ENCODE peak calls at places on chromosomes 16 and 17, in six cellular contexts. One of them, this sample, is unnamed.

GRCh38 chr16:56330476-56330875 is 94.9 kb downstream of the AMFR start:
- DNase-seq in AG10803: no peak
- DNase-seq in cardiac fibroblast: no peak
- DNase-seq in transverse colon: no peak
- DNase-seq in lower leg skin: no peak
- DNase-seq in fibroblast of lung: no peak
- DNase-seq in this sample: no peak

GRCh38 chr17:75365931-75366275 is 39.6 kb downstream of the GRB2 start:
- DNase-seq in transverse colon: no peak
- DNase-seq in AG10803: no peak
- DNase-seq in lower leg skin: no peak
- DNase-seq in fibroblast of lung: no peak
- DNase-seq in cardiac fibroblast: no peak
- DNase-seq in this sample: no peak

GRCh38 chr16:65034915-65035314 is 86.9 kb downstream of the CDH11 start:
- DNase-seq in fibroblast of lung: no peak
- DNase-seq in AG10803: no peak
- DNase-seq in transverse colon: no peak
- DNase-seq in cardiac fibroblast: no peak
- DNase-seq in lower leg skin: no peak
- DNase-seq in this sample: no peak

GRCh38 chr17:29243792-29244191 is 2.9 kb upstream of the CRYBA1 start:
- DNase-seq in cardiac fibroblast: no peak
- DNase-seq in fibroblast of lung: peak; percentile 35
- DNase-seq in transverse colon: no peak
- DNase-seq in AG10803: peak; percentile 44
- DNase-seq in lower leg skin: no peak
- DNase-seq in this sample: no peak

GRCh38 chr17:31677036-31677435 is 182.0 kb downstream of the COPRS start:
- DNase-seq in transverse colon: no peak
- DNase-seq in lower leg skin: no peak
- DNase-seq in fibroblast of lung: no peak
- DNase-seq in cardiac fibroblast: no peak
- DNase-seq in AG10803: no peak
- DNase-seq in this sample: no peak

GRCh38 chr17:44636562-44636961 is 19.7 kb upstream of the MEIOC start:
- DNase-seq in AG10803: peak; percentile 76
- DNase-seq in cardiac fibroblast: peak; percentile 76
- DNase-seq in lower leg skin: no peak
- DNase-seq in fibroblast of lung: peak; percentile 41
- DNase-seq in transverse colon: no peak
- DNase-seq in this sample: peak; percentile 32

GRCh38 chr17:57375770-57376181 is 119.5 kb downstream of the MSI2 start:
- DNase-seq in AG10803: no peak
- DNase-seq in cardiac fibroblast: no peak
- DNase-seq in fibroblast of lung: peak; percentile 69
- DNase-seq in transverse colon: no peak
- DNase-seq in lower leg skin: no peak
- DNase-seq in this sample: no peak

GRCh38 chr17:68939195-68939594 is 16.0 kb downstream of the ABCA8 start:
- DNase-seq in AG10803: no peak
- DNase-seq in transverse colon: no peak
- DNase-seq in lower leg skin: no peak
- DNase-seq in cardiac fibroblast: no peak
- DNase-seq in fibroblast of lung: no peak
- DNase-seq in this sample: no peak

GRCh38 chr16:68264128-68265077 is at the start of gene SLC7A6:
- DNase-seq in transverse colon: peak; percentile 82
- DNase-seq in fibroblast of lung: peak; percentile 68
- DNase-seq in cardiac fibroblast: peak; percentile 75
- DNase-seq in AG10803: peak; percentile 77
- DNase-seq in lower leg skin: no peak
- DNase-seq in this sample: no peak

GRCh38 chr16:24036614-24037013 is 200.8 kb downstream of the PRKCB start:
- DNase-seq in lower leg skin: no peak
- DNase-seq in AG10803: peak; percentile 40
- DNase-seq in transverse colon: peak; percentile 49
- DNase-seq in cardiac fibroblast: peak; percentile 52
- DNase-seq in fibroblast of lung: peak; percentile 6
- DNase-seq in this sample: peak; percentile 11

GRCh38 chr17:64084086-64084939 is 45.6 kb downstream of the ERN1 start:
- DNase-seq in AG10803: peak; percentile 67
- DNase-seq in transverse colon: peak; percentile 46
- DNase-seq in cardiac fibroblast: peak; percentile 59
- DNase-seq in lower leg skin: no peak
- DNase-seq in fibroblast of lung: peak; percentile 56
- DNase-seq in this sample: no peak

GRCh38 chr17:67637901-67638641 is 79.7 kb upstream of the NOL11 start:
- DNase-seq in AG10803: no peak
- DNase-seq in lower leg skin: peak; percentile 69
- DNase-seq in fibroblast of lung: peak; percentile 42
- DNase-seq in transverse colon: peak; percentile 47
- DNase-seq in cardiac fibroblast: no peak
- DNase-seq in this sample: no peak

GRCh38 chr17:37494971-37495370 is 5.3 kb downstream of the DUSP14 start:
- DNase-seq in cardiac fibroblast: no peak
- DNase-seq in AG10803: no peak
- DNase-seq in fibroblast of lung: no peak
- DNase-seq in transverse colon: no peak
- DNase-seq in lower leg skin: no peak
- DNase-seq in this sample: no peak

GRCh38 chr16:2751577-2752034 is 832 bp upstream of the SRRM2 start:
- DNase-seq in AG10803: no peak
- DNase-seq in transverse colon: peak; percentile 33
- DNase-seq in lower leg skin: no peak
- DNase-seq in cardiac fibroblast: no peak
- DNase-seq in fibroblast of lung: peak; percentile 20
- DNase-seq in this sample: no peak

GRCh38 chr17:13088666-13089065 is 70.8 kb upstream of the ELAC2 start:
- DNase-seq in lower leg skin: no peak
- DNase-seq in fibroblast of lung: no peak
- DNase-seq in transverse colon: no peak
- DNase-seq in cardiac fibroblast: no peak
- DNase-seq in AG10803: no peak
- DNase-seq in this sample: no peak

GRCh38 chr16:84599528-84600202 is 18.2 kb downstream of the COTL1 start:
- DNase-seq in lower leg skin: peak; percentile 47
- DNase-seq in cardiac fibroblast: peak; percentile 91
- DNase-seq in fibroblast of lung: peak; percentile 81
- DNase-seq in transverse colon: peak; percentile 50
- DNase-seq in AG10803: peak; percentile 82
- DNase-seq in this sample: peak; percentile 68

GRCh38 chr17:30554839-30555751 is 77.9 kb downstream of the GOSR1 start:
- DNase-seq in AG10803: peak; percentile 28
- DNase-seq in cardiac fibroblast: peak; percentile 44
- DNase-seq in fibroblast of lung: no peak
- DNase-seq in transverse colon: no peak
- DNase-seq in lower leg skin: no peak
- DNase-seq in this sample: no peak

GRCh38 chr17:82304826-82305726 is 12.3 kb downstream of the CD7 start:
- DNase-seq in lower leg skin: no peak
- DNase-seq in transverse colon: no peak
- DNase-seq in cardiac fibroblast: no peak
- DNase-seq in AG10803: no peak
- DNase-seq in fibroblast of lung: no peak
- DNase-seq in this sample: no peak

GRCh38 chr17:75632863-75633483 is at the start of gene SMIM5:
- DNase-seq in cardiac fibroblast: peak; percentile 91
- DNase-seq in lower leg skin: peak; percentile 88
- DNase-seq in AG10803: peak; percentile 91
- DNase-seq in fibroblast of lung: peak; percentile 84
- DNase-seq in transverse colon: peak; percentile 90
- DNase-seq in this sample: peak; percentile 60

GRCh38 chr17:37025847-37026533 is 77.2 kb downstream of the AATF start:
- DNase-seq in fibroblast of lung: no peak
- DNase-seq in transverse colon: no peak
- DNase-seq in cardiac fibroblast: no peak
- DNase-seq in lower leg skin: no peak
- DNase-seq in AG10803: no peak
- DNase-seq in this sample: no peak

GRCh38 chr16:88526906-88527185 is 43.4 kb upstream of the ZC3H18 start:
- DNase-seq in transverse colon: no peak
- DNase-seq in fibroblast of lung: no peak
- DNase-seq in AG10803: no peak
- DNase-seq in lower leg skin: no peak
- DNase-seq in cardiac fibroblast: no peak
- DNase-seq in this sample: no peak

GRCh38 chr16:81493755-81494433 is 49.3 kb downstream of the CMIP start:
- DNase-seq in AG10803: peak; percentile 73
- DNase-seq in fibroblast of lung: peak; percentile 86
- DNase-seq in cardiac fibroblast: peak; percentile 41
- DNase-seq in transverse colon: peak; percentile 71
- DNase-seq in lower leg skin: peak; percentile 64
- DNase-seq in this sample: peak; percentile 55

GRCh38 chr16:75263963-75264445 is 12.6 kb upstream of the BCAR1 start:
- DNase-seq in cardiac fibroblast: no peak
- DNase-seq in lower leg skin: no peak
- DNase-seq in transverse colon: peak; percentile 28
- DNase-seq in fibroblast of lung: no peak
- DNase-seq in AG10803: no peak
- DNase-seq in this sample: no peak

GRCh38 chr17:5226940-5227878 is 7.5 kb downstream of the SCIMP start:
- DNase-seq in transverse colon: no peak
- DNase-seq in fibroblast of lung: no peak
- DNase-seq in cardiac fibroblast: no peak
- DNase-seq in AG10803: no peak
- DNase-seq in lower leg skin: no peak
- DNase-seq in this sample: no peak

GRCh38 chr17:50130778-50131317 is 888 bp upstream of the SAMD14 start:
- DNase-seq in lower leg skin: no peak
- DNase-seq in AG10803: no peak
- DNase-seq in cardiac fibroblast: no peak
- DNase-seq in transverse colon: no peak
- DNase-seq in fibroblast of lung: no peak
- DNase-seq in this sample: no peak

GRCh38 chr17:50128441-50129302 is 1.3 kb downstream of the SAMD14 start:
- DNase-seq in cardiac fibroblast: no peak
- DNase-seq in transverse colon: no peak
- DNase-seq in lower leg skin: no peak
- DNase-seq in AG10803: no peak
- DNase-seq in fibroblast of lung: no peak
- DNase-seq in this sample: no peak

GRCh38 chr17:50129303-50129945 is 536 bp downstream of the SAMD14 start:
- DNase-seq in AG10803: peak; percentile 63
- DNase-seq in lower leg skin: no peak
- DNase-seq in fibroblast of lung: peak; percentile 58
- DNase-seq in cardiac fibroblast: peak; percentile 48
- DNase-seq in transverse colon: no peak
- DNase-seq in this sample: no peak

GRCh38 chr17:50132104-50132794 is 2.3 kb upstream of the SAMD14 start:
- DNase-seq in cardiac fibroblast: no peak
- DNase-seq in AG10803: no peak
- DNase-seq in fibroblast of lung: no peak
- DNase-seq in lower leg skin: no peak
- DNase-seq in transverse colon: no peak
- DNase-seq in this sample: no peak

GRCh38 chr17:50129946-50130777 is at the start of gene SAMD14:
- DNase-seq in cardiac fibroblast: no peak
- DNase-seq in transverse colon: no peak
- DNase-seq in lower leg skin: no peak
- DNase-seq in AG10803: peak; percentile 28
- DNase-seq in fibroblast of lung: peak; percentile 32
- DNase-seq in this sample: no peak
- H3K4me3 ChIP-seq in cardiac fibroblast: peak within 1 kb of the TSS; percentile 60
- H3K4me3 ChIP-seq in transverse colon: peak within 1 kb of the TSS; percentile 24
- H3K4me3 ChIP-seq in lower leg skin: no peak within 1 kb of the TSS
- H3K4me3 ChIP-seq in AG10803: peak within 1 kb of the TSS; percentile 59
- H3K4me3 ChIP-seq in fibroblast of lung: peak within 1 kb of the TSS; percentile 54
- H3K4me3 ChIP-seq in this sample: peak within 1 kb of the TSS; percentile 59

GRCh38 chr17:61408151-61409041 is 8.8 kb downstream of the TBX2 start:
- DNase-seq in fibroblast of lung: no peak
- DNase-seq in lower leg skin: no peak
- DNase-seq in cardiac fibroblast: no peak
- DNase-seq in transverse colon: no peak
- DNase-seq in AG10803: no peak
- DNase-seq in this sample: no peak
- H3K4me3 ChIP-seq in fibroblast of lung: peak overlapping the region; percentile 75
- H3K4me3 ChIP-seq in lower leg skin: no peak overlapping the region
- H3K4me3 ChIP-seq in cardiac fibroblast: peak overlapping the region; percentile 4
- H3K4me3 ChIP-seq in transverse colon: no peak overlapping the region
- H3K4me3 ChIP-seq in AG10803: no peak overlapping the region
- H3K4me3 ChIP-seq in this sample: no peak overlapping the region

DNA sequence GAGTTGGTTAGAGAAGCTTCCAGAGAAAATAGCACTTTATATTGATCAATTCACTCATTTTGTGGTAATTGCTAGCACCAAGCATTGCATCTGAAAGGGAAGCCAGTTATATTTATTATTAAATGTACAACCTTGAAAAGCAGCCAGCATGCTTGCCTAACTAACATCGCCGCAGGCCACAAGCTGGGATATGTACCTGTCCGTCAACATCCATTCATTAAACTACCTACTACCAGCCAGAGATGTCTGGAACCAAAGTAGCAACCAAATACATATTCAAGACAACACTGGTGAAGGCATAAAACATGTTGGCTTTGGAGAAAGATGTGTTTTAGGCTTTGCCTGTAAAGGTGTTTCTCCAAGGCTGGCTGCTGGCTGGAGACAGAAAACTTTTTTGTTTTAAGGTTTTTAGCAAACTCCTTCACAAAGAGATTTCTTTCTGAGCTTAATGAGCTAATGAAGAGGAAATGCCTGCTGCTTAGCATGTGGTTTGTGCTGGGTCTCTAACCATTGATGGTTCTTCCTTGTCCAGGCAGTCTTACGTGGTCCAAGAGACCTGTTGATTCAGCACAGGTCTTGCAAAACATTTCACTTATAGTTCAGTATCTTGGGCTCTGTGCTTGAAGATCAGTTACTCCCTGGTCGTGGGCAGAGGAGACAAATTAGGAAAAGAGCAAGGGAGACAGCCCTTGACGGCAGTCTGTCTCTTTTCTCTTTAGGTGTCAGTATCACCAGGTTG is 3.1 kb downstream of the ITPRIPL2 start:
- DNase-seq in transverse colon: no peak
- DNase-seq in fibroblast of lung: peak; percentile 64
- DNase-seq in AG10803: peak; percentile 37
- DNase-seq in lower leg skin: no peak
- DNase-seq in cardiac fibroblast: peak; percentile 30
- DNase-seq in this sample: no peak
- H3K4me3 ChIP-seq in transverse colon: no peak overlapping the region
- H3K4me3 ChIP-seq in fibroblast of lung: peak overlapping the region; percentile 4
- H3K4me3 ChIP-seq in AG10803: peak overlapping the region; percentile 14
- H3K4me3 ChIP-seq in lower leg skin: no peak overlapping the region
- H3K4me3 ChIP-seq in cardiac fibroblast: peak overlapping the region; percentile 16
- H3K4me3 ChIP-seq in this sample: peak overlapping the region; percentile 21

DNA sequence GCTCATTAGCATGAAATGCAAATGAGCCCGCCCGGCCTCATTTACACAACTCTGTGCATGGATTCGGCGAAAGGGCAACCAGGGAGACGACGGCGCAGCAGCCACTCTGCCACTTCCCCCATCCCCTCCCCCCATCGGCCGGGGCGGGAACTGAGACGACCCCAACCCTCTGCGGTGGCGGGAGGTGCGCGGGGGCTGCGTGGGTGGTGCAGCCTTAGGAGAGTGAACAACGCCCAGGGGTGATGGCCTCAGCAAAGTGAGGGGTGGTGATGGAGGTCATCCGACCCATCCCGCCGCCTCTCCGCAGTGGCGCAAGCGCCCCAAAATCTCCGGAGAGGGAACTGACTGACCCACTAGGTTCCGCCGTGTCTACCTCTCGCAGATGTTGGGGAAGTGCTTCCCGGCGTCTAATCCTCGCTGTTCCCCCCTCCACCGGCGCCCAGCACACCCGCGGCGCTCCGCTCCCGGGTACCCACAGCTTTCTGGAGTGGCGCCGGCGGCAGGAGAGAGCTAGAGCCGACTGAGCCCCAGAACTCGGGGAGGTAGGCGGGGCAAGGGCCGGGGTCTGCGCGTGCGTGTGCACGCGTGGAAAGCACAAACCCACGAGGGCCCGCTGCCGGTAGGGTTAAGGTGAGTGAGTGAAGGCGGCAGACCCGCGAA is 1.4 kb upstream of the CACNA1G start:
- DNase-seq in fibroblast of lung: no peak
- DNase-seq in cardiac fibroblast: no peak
- DNase-seq in transverse colon: no peak
- DNase-seq in lower leg skin: no peak
- DNase-seq in AG10803: no peak
- DNase-seq in this sample: no peak
- H3K4me3 ChIP-seq in fibroblast of lung: no peak overlapping the region
- H3K4me3 ChIP-seq in cardiac fibroblast: no peak overlapping the region
- H3K4me3 ChIP-seq in transverse colon: no peak overlapping the region
- H3K4me3 ChIP-seq in lower leg skin: no peak overlapping the region
- H3K4me3 ChIP-seq in AG10803: peak overlapping the region; percentile 54
- H3K4me3 ChIP-seq in this sample: peak overlapping the region; percentile 12